ENCODE peak calls at places on chromosomes 16 and 17, in four cellular contexts. N is nucleus accumbens; Q is fibroblast of the conjunctiva; T is activated T-cell treated with anti-CD3 and anti-CD28 coated beads, Interleukin-2, amount 50 U/mL, for 72 hours. H is an unnamed sample.

GRCh38 chr17:73625975-73626706 is 18.1 kb downstream of the SDK2 start:
- DNase-seq in T (no peak), Q (no peak), N (no peak), H (no peak)

GRCh38 chr16:15990902-15991301 is 41.5 kb downstream of the ABCC1 start:
- DNase-seq in N (no peak), Q (no peak), T (no peak), H (no peak)

GRCh38 chr16:3509470-3509928 is 8.7 kb downstream of the CLUAP1 start:
- DNase-seq in Q (no peak), T (peak), N (no peak), H (peak)

GRCh38 chr16:64211306-64211705 is 910.6 kb downstream of the CDH11 start:
- DNase-seq in N (no peak), Q (no peak), T (no peak), H (no peak)

GRCh38 chr17:4658478-4659305 is 17.2 kb upstream of the ALOX15 start:
- DNase-seq in T (peak), Q (no peak), N (no peak), H (no peak)

GRCh38 chr16:58329147-58329546 is 34.3 kb upstream of the PRSS54 start:
- DNase-seq in T (no peak), Q (peak), N (no peak), H (no peak)

GRCh38 chr16:28496844-28497243 is 2.4 kb downstream of the APOBR start:
- DNase-seq in Q (no peak), N (no peak), T (no peak), H (no peak)

GRCh38 chr17:16215965-16216316 is 607 bp upstream of the NCOR1 start:
- DNase-seq in Q (peak), N (no peak), T (no peak), H (no peak)

GRCh38 chr17:31327534-31328526 is 6.4 kb upstream of the EVI2A start:
- DNase-seq in N (no peak), Q (peak), T (no peak), H (no peak)

GRCh38 chr17:19707728-19708221 is 8.6 kb downstream of the SLC47A2 start:
- DNase-seq in N (no peak), Q (no peak), T (no peak), H (no peak)

GRCh38 chr16:10171225-10171624 is 11.0 kb downstream of the GRIN2A start:
- DNase-seq in Q (no peak), T (no peak), N (no peak), H (no peak)

GRCh38 chr16:13453938-13454553 is 465.9 kb upstream of the ERCC4 start:
- DNase-seq in Q (no peak), N (no peak), T (peak), H (no peak)

GRCh38 chr16:1199342-1200013 is 25.6 kb downstream of the TPSG1 start:
- DNase-seq in T (no peak), N (no peak), Q (no peak), H (no peak)

GRCh38 chr16:17205279-17206139 is 265.3 kb downstream of the XYLT1 start:
- DNase-seq in N (no peak), T (no peak), Q (peak), H (no peak)

GRCh38 chr17:17030515-17031211 is 11.6 kb upstream of the MPRIP start:
- DNase-seq in T (no peak), Q (no peak), N (no peak), H (no peak)

GRCh38 chr17:76419576-76420245 is 33.2 kb downstream of the UBE2O start:
- DNase-seq in Q (no peak), T (no peak), N (no peak), H (no peak)

GRCh38 chr17:10033449-10033848 is 128.4 kb upstream of the RCVRN start:
- DNase-seq in Q (no peak), T (no peak), N (peak), H (no peak)

GRCh38 chr17:32960815-32961214 is 30.8 kb upstream of the SPACA3 start:
- DNase-seq in T (no peak), N (no peak), Q (no peak), H (no peak)

GRCh38 chr16:7236824-7237410 is 95.7 kb upstream of the RBFOX1 start:
- DNase-seq in N (no peak), T (no peak), Q (no peak), H (no peak)

GRCh38 chr17:30939059-30939689 is 17.4 kb downstream of the ADAP2 start:
- DNase-seq in N (no peak), T (no peak), Q (no peak), H (no peak)

GRCh38 chr17:64448665-64449512 is at the start of gene MILR1:
- DNase-seq in N (no peak), T (no peak), Q (peak), H (no peak)

GRCh38 chr17:31391496-31391949 is at the start of gene RAB11FIP4:
- DNase-seq in Q (no peak), N (peak), T (peak), H (no peak)

GRCh38 chr17:82418001-82418986 is at the start of the genes HEXD and OGFOD3:
- DNase-seq in Q (peak), N (peak), T (peak), H (peak)

GRCh38 chr16:3004781-3005284 is 7.9 kb upstream of the CLDN9 start:
- DNase-seq in T (no peak), Q (no peak), N (no peak), H (no peak)

GRCh38 chr16:89639385-89639784 is 18.1 kb downstream of the CHMP1A start:
- DNase-seq in T (no peak), N (no peak), Q (no peak), H (no peak)

GRCh38 chr17:1645207-1646171 is at the start of gene SCARF1:
- DNase-seq in N (no peak), T (no peak), Q (no peak), H (no peak)

GRCh38 chr17:39194089-39194984 is 3.1 kb downstream of the CACNB1 start:
- DNase-seq in Q (no peak), T (no peak), N (peak), H (no peak)

GRCh38 chr16:69166221-69166833 is 20.6 kb upstream of the SNTB2 start:
- DNase-seq in T (peak), N (no peak), Q (no peak), H (no peak)

GRCh38 chr17:55394357-55395021 is 27.1 kb downstream of the MMD start:
- DNase-seq in Q (no peak), T (no peak), N (no peak), H (no peak)

GRCh38 chr17:77118251-77118928 is 22.4 kb upstream of the SEC14L1 start:
- DNase-seq in T (no peak), Q (no peak), N (no peak), H (no peak)